ENCODE peak calls at places on chromosomes 5 and 9, in eight cellular contexts. D, M, Y, K, H, U, W and Q are unnamed samples.

GRCh38 chr5:27788184-27788583 is 749.8 kb upstream of the CDH9 start:
- DNase-seq in D (no peak), M (no peak), Y (no peak), K (no peak), H (no peak), U (no peak), W (no peak), Q (no peak)

GRCh38 chr5:32087086-32088082 is 86.7 kb downstream of the GOLPH3 start:
- DNase-seq in D (no peak), M (peak; percentile 41), Y (no peak), K (no peak), H (no peak), U (no peak), W (no peak), Q (no peak)

GRCh38 chr5:32598270-32598937 is 13.0 kb downstream of the SUB1 start:
- DNase-seq in D (no peak), M (no peak), Y (no peak), K (no peak), H (no peak), U (no peak), W (no peak), Q (no peak)

GRCh38 chr9:120066315-120066714 is 513.7 kb downstream of the CDK5RAP2 start:
- DNase-seq in D (peak; percentile 73), M (no peak), Y (no peak), K (no peak), H (no peak), U (no peak), W (no peak), Q (no peak)

GRCh38 chr9:1051286-1052118 is 1.3 kb downstream of the DMRT2 start:
- DNase-seq in D (no peak), M (peak; percentile 59), Y (no peak), K (peak; percentile 68), H (no peak), U (peak; percentile 31), W (no peak), Q (peak; percentile 36)

GRCh38 chr9:35237303-35237702 is 75.5 kb downstream of the UNC13B start:
- DNase-seq in D (no peak), M (peak; percentile 49), Y (no peak), K (no peak), H (no peak), U (no peak), W (no peak), Q (no peak)

GRCh38 chr9:136551401-136552116 is 5.7 kb upstream of the NOTCH1 start:
- DNase-seq in D (no peak), M (peak; percentile 86), Y (no peak), K (peak; percentile 84), H (peak; percentile 90), U (peak; percentile 95), W (peak; percentile 94), Q (no peak)

GRCh38 chr9:137243626-137244485 is 2.8 kb downstream of the TUBB4B start:
- DNase-seq in D (no peak), M (peak; percentile 90), Y (no peak), K (no peak), H (no peak), U (no peak), W (no peak), Q (no peak)

GRCh38 chr5:135493406-135494180 is 41.4 kb upstream of the TIFAB start:
- DNase-seq in D (peak; percentile 89), M (no peak), Y (no peak), K (peak; percentile 39), H (no peak), U (peak; percentile 27), W (peak; percentile 58), Q (no peak)

GRCh38 chr5:178288373-178289368 is 56.1 kb upstream of the PHYKPL start:
- DNase-seq in D (no peak), M (no peak), Y (peak; percentile 36), K (no peak), H (no peak), U (no peak), W (no peak), Q (no peak)

GRCh38 chr5:15026944-15027343 is 155.4 kb upstream of the ANKH start:
- DNase-seq in D (no peak), M (peak; percentile 88), Y (no peak), K (peak; percentile 45), H (no peak), U (no peak), W (no peak), Q (no peak)

GRCh38 chr9:136943291-136944093 is 1.0 kb downstream of the FBXW5 start:
- DNase-seq in D (no peak), M (no peak), Y (peak; percentile 92), K (peak; percentile 67), H (no peak), U (peak; percentile 50), W (peak; percentile 63), Q (no peak)

GRCh38 chr5:32709789-32710334 is 1.3 kb upstream of the NPR3 start:
- DNase-seq in D (peak; percentile 32), M (peak; percentile 91), Y (peak; percentile 79), K (peak; percentile 91), H (peak; percentile 62), U (peak; percentile 74), W (peak; percentile 87), Q (no peak)

GRCh38 chr9:9914174-9914573 is 698.6 kb downstream of the PTPRD start:
- DNase-seq in D (no peak), M (peak; percentile 76), Y (peak; percentile 22), K (peak; percentile 60), H (no peak), U (no peak), W (no peak), Q (no peak)

GRCh38 chr5:160116991-160117390 is 2.3 kb downstream of the PWWP2A start:
- DNase-seq in D (no peak), M (no peak), Y (no peak), K (no peak), H (no peak), U (no peak), W (no peak), Q (no peak)

GRCh38 chr5:160118349-160119141 is 705 bp downstream of the PWWP2A start:
- DNase-seq in D (no peak), M (peak; percentile 67), Y (peak; percentile 93), K (peak; percentile 16), H (peak; percentile 59), U (peak; percentile 44), W (peak; percentile 81), Q (peak; percentile 13)

GRCh38 chr5:160119905-160120266 is 636 bp upstream of the PWWP2A start:
- DNase-seq in D (no peak), M (no peak), Y (no peak), K (no peak), H (no peak), U (no peak), W (no peak), Q (no peak)

GRCh38 chr5:160119142-160119904 is at the start of gene PWWP2A:
- DNase-seq in D (peak; percentile 100), M (peak; percentile 99), Y (peak; percentile 99), K (peak; percentile 100), H (peak; percentile 98), U (peak; percentile 99), W (peak; percentile 100), Q (peak; percentile 99)
- TF ChIP-seq CTCF in D (no peak), M (peak; percentile 45), Y (no peak), K (no peak), H (peak; percentile 34), U (no peak), W (no peak), Q (peak; percentile 32)

GRCh38 chr5:81633471-81633870 is 117.4 kb downstream of the SSBP2 start:
- DNase-seq in D (no peak), M (no peak), Y (no peak), K (no peak), H (no peak), U (no peak), W (no peak), Q (no peak)
- TF ChIP-seq CTCF in D (no peak), M (no peak), Y (no peak), K (no peak), H (no peak), U (no peak), W (no peak), Q (no peak)

DNA sequence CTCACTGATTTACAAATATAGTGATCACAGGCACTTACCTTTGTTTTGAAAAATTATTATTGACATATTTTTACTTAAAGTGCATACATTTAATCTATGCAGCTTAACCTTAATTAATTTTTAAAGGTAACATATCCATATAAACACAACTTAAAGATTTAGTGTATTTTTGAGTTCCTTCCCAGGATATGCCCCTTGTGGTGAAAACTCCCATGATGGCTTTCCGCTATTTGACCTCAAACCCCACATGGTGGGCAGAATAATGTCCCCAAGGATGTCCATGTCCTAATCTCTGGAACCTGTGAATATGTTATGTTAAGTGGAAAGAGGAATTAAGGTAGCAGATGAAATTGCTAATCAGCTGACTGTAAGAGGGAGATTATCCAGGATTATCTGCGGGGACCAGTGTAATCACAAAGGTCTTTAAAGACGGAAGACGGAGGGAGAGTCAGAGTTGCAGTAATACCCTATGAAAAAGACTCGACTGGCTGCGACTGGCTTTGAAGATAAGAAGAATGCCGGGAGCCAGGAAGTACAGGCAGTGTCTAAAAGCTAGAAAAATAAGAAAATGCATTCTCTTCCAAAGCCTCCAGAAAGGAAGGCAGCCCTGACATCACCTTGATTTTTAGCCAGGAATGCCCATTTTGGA is 193.9 kb downstream of the ICE1 start:
- DNase-seq in D (no peak), M (no peak), Y (no peak), K (no peak), H (no peak), U (no peak), W (no peak), Q (no peak)
- TF ChIP-seq CTCF in D (no peak), M (peak; percentile 66), Y (no peak), K (no peak), H (no peak), U (no peak), W (no peak), Q (no peak)

GRCh38 chr5:148011407-148012124 is 52.2 kb upstream of the SPINK5 start:
- DNase-seq in D (peak; percentile 64), M (no peak), Y (no peak), K (no peak), H (no peak), U (no peak), W (no peak), Q (no peak)

GRCh38 chr5:148003226-148003625 is 60.6 kb upstream of the SPINK5 start:
- DNase-seq in D (no peak), M (no peak), Y (no peak), K (no peak), H (no peak), U (no peak), W (no peak), Q (no peak)

GRCh38 chr5:148002471-148002870 is 61.3 kb upstream of the SPINK5 start:
- DNase-seq in D (no peak), M (no peak), Y (no peak), K (no peak), H (no peak), U (no peak), W (no peak), Q (no peak)

GRCh38 chr5:148000036-148000435 is 63.7 kb upstream of the SPINK5 start:
- DNase-seq in D (no peak), M (no peak), Y (no peak), K (no peak), H (no peak), U (no peak), W (no peak), Q (no peak)

DNA sequence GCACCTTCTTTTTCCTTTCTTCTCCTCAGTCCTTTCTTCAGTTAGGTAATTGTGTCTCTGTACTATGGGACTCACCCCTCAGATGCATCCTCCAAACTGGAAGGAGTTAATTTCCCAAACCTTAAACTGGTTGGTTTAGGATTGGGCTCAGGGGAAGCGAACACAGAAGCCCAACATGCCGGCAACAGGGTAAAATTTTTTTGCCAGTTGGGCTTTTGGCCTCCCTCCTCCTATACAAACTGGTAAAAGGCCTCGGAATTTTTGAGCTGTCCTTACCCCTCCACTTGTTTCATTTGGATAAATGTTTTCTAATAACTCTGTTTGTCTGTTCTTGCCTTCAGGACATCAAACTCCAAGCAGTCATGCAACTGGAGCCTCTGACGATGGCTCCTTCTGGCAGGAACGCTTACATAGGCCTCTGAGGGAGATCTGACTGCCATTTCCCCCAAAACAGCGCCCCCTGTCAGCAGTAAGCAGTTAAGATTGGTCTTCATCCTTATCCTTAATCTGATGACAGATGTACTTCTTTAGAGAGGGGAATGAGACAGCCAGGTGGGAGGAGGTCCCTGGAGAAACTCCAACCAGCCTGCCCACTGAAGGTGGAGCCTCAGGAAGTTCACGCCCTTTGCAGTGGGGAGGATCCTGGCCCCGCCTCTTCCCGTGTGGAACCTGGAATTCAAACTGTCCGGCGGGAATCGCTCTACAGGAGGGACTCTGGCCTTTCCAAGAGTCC is 57.8 kb upstream of the SPINK5 start:
- DNase-seq in D (no peak), M (peak; percentile 81), Y (no peak), K (peak; percentile 92), H (no peak), U (no peak), W (no peak), Q (no peak)
- TF ChIP-seq CTCF in D (no peak), M (peak; percentile 72), Y (no peak), K (peak; percentile 90), H (no peak), U (no peak), W (no peak), Q (no peak)